ENCODE peak calls at places on chromosome 6, in five cellular contexts. R is cardiac fibroblast, J is neural crest cell, D is fibroblast of the aortic adventitia, T is type B pancreatic cell. Y is an unnamed sample.

GRCh38 chr6:42714098-42714761 is 8.2 kb downstream of the PRPH2 start:
- DNase-seq in D (peak; percentile 42), J (no peak), T (no peak), R (peak; percentile 72), Y (no peak)

GRCh38 chr6:33144373-33144772 is 47.9 kb downstream of the COL11A2 start:
- DNase-seq in T (no peak), R (no peak), D (no peak), J (no peak), Y (no peak)

GRCh38 chr6:47245745-47246371 is 63.8 kb downstream of the TNFRSF21 start:
- DNase-seq in D (no peak), T (no peak), J (no peak), R (peak; percentile 48), Y (no peak)

GRCh38 chr6:15682965-15683822 is 20.4 kb upstream of the DTNBP1 start:
- DNase-seq in D (no peak), J (no peak), T (no peak), R (no peak), Y (no peak)

GRCh38 chr6:92906385-92906784 is 513.0 kb downstream of the EPHA7 start:
- DNase-seq in T (no peak), D (no peak), R (no peak), J (no peak), Y (no peak)

GRCh38 chr6:30839666-30840065 is 44.7 kb upstream of the DDR1 start:
- DNase-seq in D (no peak), J (no peak), T (no peak), R (no peak), Y (no peak)

GRCh38 chr6:72631480-72631879 is 9.6 kb downstream of the KCNQ5 start:
- DNase-seq in J (no peak), T (no peak), D (peak; percentile 44), R (no peak), Y (no peak)

GRCh38 chr6:77926198-77926752 is 273.4 kb downstream of the MEI4 start:
- DNase-seq in T (no peak), J (no peak), R (no peak), D (no peak), Y (no peak)

GRCh38 chr6:157632821-157633220 is 190.2 kb upstream of the SNX9 start:
- DNase-seq in D (peak; percentile 75), R (peak; percentile 59), J (no peak), T (no peak), Y (no peak)

GRCh38 chr6:112886415-112886814 is 539.3 kb downstream of the RFPL4B start:
- DNase-seq in D (no peak), J (no peak), T (no peak), R (no peak), Y (no peak)

GRCh38 chr6:157040191-157040590 is 263.0 kb downstream of the ARID1B start:
- DNase-seq in D (no peak), J (no peak), R (no peak), T (no peak), Y (no peak)

GRCh38 chr6:167030222-167031072 is 31.2 kb downstream of the CEP43 start:
- DNase-seq in D (no peak), T (no peak), R (no peak), J (no peak), Y (no peak)

GRCh38 chr6:109865968-109866367 is 112.1 kb upstream of the GPR6 start:
- DNase-seq in D (no peak), T (no peak), R (no peak), J (no peak), Y (no peak)

GRCh38 chr6:13152804-13153203 is 175.5 kb downstream of the TBC1D7 start:
- DNase-seq in D (no peak), T (no peak), R (no peak), J (no peak), Y (no peak)

GRCh38 chr6:125251516-125252229 is 50.1 kb downstream of the HDDC2 start:
- DNase-seq in D (no peak), T (no peak), R (no peak), J (no peak), Y (no peak)

GRCh38 chr6:157461000-157461915 is 80.3 kb downstream of the ZDHHC14 start:
- DNase-seq in D (no peak), J (no peak), T (no peak), R (peak; percentile 29), Y (no peak)

GRCh38 chr6:118017301-118017854 is 110.3 kb downstream of the SLC35F1 start:
- DNase-seq in D (no peak), R (no peak), J (no peak), T (no peak), Y (no peak)

GRCh38 chr6:90434096-90434495 is 137.5 kb upstream of the BACH2 start:
- DNase-seq in D (no peak), T (no peak), J (no peak), R (no peak), Y (no peak)
- TF ChIP-seq CTCF in D (no peak), T (peak; percentile 41), J (peak; percentile 25), R (no peak), Y (peak; percentile 49)

GRCh38 chr6:144165784-144166183 is 15.5 kb downstream of the STX11 start:
- DNase-seq in D (no peak), J (no peak), R (no peak), T (no peak), Y (no peak)
- TF ChIP-seq CTCF in D (no peak), J (no peak), R (no peak), T (no peak), Y (no peak)

DNA sequence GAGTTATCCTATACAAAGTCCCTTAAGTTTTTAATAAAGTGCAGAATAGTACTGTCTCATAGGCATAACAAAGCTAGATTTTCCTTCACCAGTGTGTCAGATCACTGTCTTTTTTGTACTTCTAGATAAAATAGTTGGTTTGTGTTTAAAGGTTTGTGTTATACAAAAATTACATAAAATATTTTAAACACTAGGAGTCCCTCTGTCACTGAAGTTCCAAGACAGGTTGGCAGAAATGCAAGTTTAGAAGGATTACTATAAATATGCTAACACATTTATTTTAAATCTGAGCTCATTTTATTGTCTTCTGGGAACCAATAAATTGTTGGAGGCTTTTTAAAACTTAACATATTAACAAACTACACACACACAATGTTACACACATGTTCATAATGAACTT is 30.8 kb upstream of the RUNX2 start:
- DNase-seq in T (no peak), R (no peak), J (no peak), D (peak; percentile 6), Y (no peak)
- TF ChIP-seq CTCF in T (no peak), R (no peak), J (no peak), D (no peak), Y (no peak)

DNA sequence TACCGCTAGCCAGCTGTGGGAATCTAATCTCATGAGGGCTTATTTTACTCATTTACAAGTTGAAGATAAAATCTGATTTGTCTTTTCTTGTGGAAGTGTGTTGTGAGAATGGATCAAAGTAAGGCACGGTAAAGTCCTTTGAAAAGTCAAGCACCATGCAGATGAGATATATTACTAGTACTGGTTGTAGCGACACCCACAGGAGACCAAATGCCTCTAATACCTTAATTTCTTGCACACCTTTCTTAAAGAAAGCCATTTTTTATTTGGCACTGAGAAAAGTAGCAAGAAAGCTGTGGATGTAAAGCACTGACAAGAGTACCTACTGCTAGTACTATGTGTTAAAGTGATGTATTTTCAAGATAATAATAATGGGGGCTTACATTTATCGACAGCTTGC is 191.0 kb upstream of the MMS22L start:
- DNase-seq in T (no peak), D (no peak), J (no peak), R (no peak), Y (no peak)
- TF ChIP-seq CTCF in T (no peak), D (no peak), J (no peak), R (no peak), Y (no peak)

DNA sequence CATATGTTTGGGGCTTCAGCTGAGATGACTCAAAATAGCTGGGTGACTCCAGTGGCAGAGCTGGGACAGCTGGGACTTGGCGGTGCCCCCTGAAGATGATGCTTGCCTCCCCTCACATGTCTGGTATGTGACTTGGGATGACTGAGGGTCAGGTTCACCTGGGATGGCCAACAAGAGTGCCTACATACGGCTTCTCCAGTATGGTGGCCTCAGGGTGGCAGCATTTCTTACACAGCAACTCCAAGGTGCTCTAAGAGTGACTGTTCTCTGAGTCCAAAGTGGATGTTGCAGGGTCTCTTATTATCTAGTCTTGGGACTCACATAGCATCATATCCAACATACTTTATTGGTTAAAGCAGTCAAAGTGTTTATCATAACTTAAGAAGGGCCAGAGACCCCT is 87.8 kb upstream of the CENPW start:
- DNase-seq in D (no peak), R (no peak), J (no peak), T (no peak), Y (no peak)
- TF ChIP-seq CTCF in D (no peak), R (no peak), J (no peak), T (no peak), Y (no peak)

GRCh38 chr6:31897612-31898199 is at the start of gene EHMT2:
- DNase-seq in T (peak; percentile 88), J (peak; percentile 71), D (peak; percentile 71), R (peak; percentile 81), Y (peak; percentile 67)
- TF ChIP-seq CTCF in T (no peak), J (no peak), D (peak; percentile 2), R (no peak), Y (no peak)

GRCh38 chr6:50976907-50977306 is 158.2 kb downstream of the TFAP2B start:
- DNase-seq in R (no peak), D (no peak), T (no peak), J (no peak), Y (no peak)

GRCh38 chr6:50970908-50971307 is 152.2 kb downstream of the TFAP2B start:
- DNase-seq in D (no peak), T (no peak), R (no peak), J (no peak), Y (no peak)

GRCh38 chr6:50975216-50975615 is 156.5 kb downstream of the TFAP2B start:
- DNase-seq in T (no peak), J (no peak), D (no peak), R (no peak), Y (no peak)

GRCh38 chr6:50973464-50973863 is 154.8 kb downstream of the TFAP2B start:
- DNase-seq in D (no peak), J (no peak), R (no peak), T (no peak), Y (no peak)

DNA sequence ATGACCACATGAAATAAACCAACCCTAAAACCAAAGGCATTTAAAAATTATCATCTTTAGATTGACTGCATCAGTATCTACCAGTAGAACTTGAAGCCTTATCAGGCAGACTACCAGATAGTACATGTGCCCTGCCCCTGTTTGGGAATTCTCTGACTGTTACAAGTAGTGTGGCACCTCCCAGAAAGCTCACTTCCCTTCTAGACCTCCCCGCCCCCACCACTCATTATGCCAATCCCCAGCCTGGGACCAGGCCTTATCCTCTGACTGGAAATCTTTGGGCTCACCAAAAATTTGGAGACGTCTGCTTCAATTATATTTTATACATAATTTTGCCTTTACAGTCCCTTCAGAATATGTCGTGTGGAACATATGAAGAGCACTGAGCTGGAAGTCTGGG is 155.6 kb downstream of the TFAP2B start:
- DNase-seq in T (no peak), D (no peak), R (no peak), J (no peak), Y (no peak)
- TF ChIP-seq CTCF in T (no peak), D (no peak), R (no peak), J (no peak), Y (no peak)

DNA sequence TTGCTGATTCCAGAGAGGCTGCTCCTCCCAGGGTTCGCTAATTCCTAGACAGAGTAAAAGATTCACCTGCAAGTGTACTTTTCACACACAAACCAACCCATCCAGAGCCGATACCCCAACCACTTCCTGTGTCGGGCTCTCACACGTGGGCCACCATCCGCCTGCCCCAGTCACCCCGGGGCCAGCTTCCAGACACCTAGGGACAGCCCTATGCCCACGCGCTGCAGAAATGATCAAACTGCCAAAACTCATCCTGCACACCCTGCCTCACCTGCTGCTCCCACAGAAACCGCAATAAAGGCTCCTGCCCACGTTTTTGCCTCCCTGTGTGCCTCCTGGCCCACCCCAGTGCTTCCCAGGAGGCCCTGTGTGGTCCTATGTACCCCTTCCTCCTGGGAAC is 59.5 kb downstream of the PSMG4 start:
- DNase-seq in T (no peak), D (no peak), R (no peak), J (no peak), Y (no peak)
- TF ChIP-seq CTCF in T (no peak), D (no peak), R (no peak), J (no peak), Y (no peak)